ENCODE peak calls at places on chromosomes 7 and 10, in four cellular contexts. H is left ventricle myocardium inferior, A is MM.1S, D is pancreas. B is an unnamed sample. For H3K36me3, the result is how much of the 10 kb centered on the place peaks cover.

GRCh38 chr7:130273081-130273699 is 6.5 kb downstream of the CPA2 start:
- DNase-seq in H (no peak), A (no peak), D (peak), B (no peak)

GRCh38 chr10:11586170-11586569 is 25.3 kb downstream of the USP6NL start:
- DNase-seq in H (no peak), A (no peak), D (no peak), B (no peak)

GRCh38 chr7:139855498-139856270 is 26.6 kb downstream of the TBXAS1 start:
- DNase-seq in H (no peak), A (peak), D (peak), B (no peak)

GRCh38 chr10:12981570-12981969 is 19.9 kb downstream of the CCDC3 start:
- DNase-seq in H (no peak), A (no peak), D (no peak), B (peak)

GRCh38 chr10:133216776-133217175 is 13.2 kb upstream of the UTF1 start:
- DNase-seq in H (no peak), A (no peak), D (no peak), B (no peak)

GRCh38 chr7:155418941-155419755 is 38.8 kb upstream of the EN2 start:
- DNase-seq in H (no peak), A (no peak), D (no peak), B (no peak)

GRCh38 chr10:116536810-116537209 is 8.9 kb upstream of the PNLIP start:
- DNase-seq in H (no peak), A (no peak), D (no peak), B (no peak)

GRCh38 chr10:131437556-131438465 is 126.3 kb upstream of the TCERG1L start:
- DNase-seq in H (no peak), A (no peak), D (no peak), B (no peak)

GRCh38 chr10:78684954-78685353 is 383.8 kb upstream of the ZMIZ1 start:
- DNase-seq in H (no peak), A (no peak), D (no peak), B (no peak)

GRCh38 chr10:100598166-100598565 is 62.4 kb downstream of the HIF1AN start:
- DNase-seq in H (no peak), A (no peak), D (no peak), B (no peak)

GRCh38 chr7:2069472-2069860 is 163.3 kb downstream of the MAD1L1 start:
- DNase-seq in H (no peak), A (no peak), D (no peak), B (peak)

GRCh38 chr10:12631787-12632562 is 282.6 kb downstream of the CAMK1D start:
- DNase-seq in H (no peak), A (no peak), D (no peak), B (no peak)

GRCh38 chr10:29974773-29975172 is 84.6 kb downstream of the JCAD start:
- DNase-seq in H (no peak), A (no peak), D (no peak), B (no peak)

GRCh38 chr10:72702868-72703581 is 11.1 kb downstream of the MCU start:
- DNase-seq in H (no peak), A (peak), D (no peak), B (no peak)

GRCh38 chr7:46900312-46901263 is 681.3 kb downstream of the TNS3 start:
- DNase-seq in H (peak), A (no peak), D (no peak), B (no peak)

GRCh38 chr10:4051408-4052151 is 266.6 kb upstream of the KLF6 start:
- DNase-seq in H (no peak), A (no peak), D (no peak), B (no peak)

GRCh38 chr10:131722525-131723264 is 178.1 kb upstream of the PPP2R2D start:
- DNase-seq in H (no peak), A (no peak), D (no peak), B (no peak)

GRCh38 chr7:71824356-71824755 is 587.8 kb downstream of the CALN1 start:
- DNase-seq in H (no peak), A (no peak), D (no peak), B (peak)

GRCh38 chr7:140923358-140924006 is 1.2 kb downstream of the BRAF start:
- DNase-seq in H (no peak), A (no peak), D (peak), B (peak)

GRCh38 chr7:2022737-2023250 is 210.0 kb downstream of the MAD1L1 start:
- DNase-seq in H (no peak), A (no peak), D (no peak), B (no peak)

GRCh38 chr7:76300210-76300731 is 2.2 kb upstream of the HSPB1 start:
- DNase-seq in H (no peak), A (no peak), D (peak), B (peak)

GRCh38 chr10:103053659-103054581 is 135.8 kb downstream of the CNNM2 start:
- DNase-seq in H (peak), A (peak), D (peak), B (peak)

GRCh38 chr10:124291009-124291671 is 127.6 kb downstream of the OAT start:
- DNase-seq in H (peak), A (no peak), D (peak), B (no peak)

GRCh38 chr7:30893357-30893756 is 18.3 kb upstream of the AQP1 start:
- DNase-seq in H (peak), A (no peak), D (peak), B (peak)

GRCh38 chr10:88260329-88261051 is 322.6 kb downstream of the RNLS start:
- DNase-seq in H (no peak), A (peak), D (no peak), B (no peak)

GRCh38 chr10:98425511-98426352 is 10.8 kb upstream of the PYROXD2 start:
- DNase-seq in H (peak), A (peak), D (no peak), B (peak)

GRCh38 chr7:96832107-96832506 is 122.5 kb upstream of the SEM1 start:
- DNase-seq in H (no peak), A (no peak), D (no peak), B (no peak)

GRCh38 chr10:30992671-30993070 is 39.0 kb downstream of the ZNF438 start:
- DNase-seq in H (no peak), A (no peak), D (no peak), B (no peak)

GRCh38 chr10:33046792-33047191 is 88.8 kb upstream of the ITGB1 start:
- DNase-seq in H (no peak), A (no peak), D (no peak), B (no peak)

GRCh38 chr10:27479016-27479415 is 25.1 kb upstream of the RAB18 start:
- DNase-seq in H (no peak), A (no peak), D (no peak), B (no peak)

GRCh38 chr10:123996302-123996701 is 97.1 kb downstream of the CHST15 start:
- DNase-seq in H (no peak), A (no peak), D (no peak), B (no peak)

GRCh38 chr7:157587487-157588270 is 250.9 kb downstream of the DNAJB6 start:
- DNase-seq in H (no peak), A (no peak), D (no peak), B (no peak)

GRCh38 chr10:60465801-60466200 is 76.1 kb upstream of the ANK3 start:
- DNase-seq in H (no peak), A (no peak), D (no peak), B (peak)

GRCh38 chr7:36283711-36284130 is 105.9 kb upstream of the ANLN start:
- DNase-seq in H (peak), A (no peak), D (peak), B (no peak)

GRCh38 chr7:66894463-66895080 is 26.5 kb upstream of the TMEM248 start:
- DNase-seq in H (no peak), A (no peak), D (no peak), B (peak)

GRCh38 chr10:17805921-17806577 is 3.1 kb upstream of the MRC1 start:
- DNase-seq in H (no peak), A (no peak), D (no peak), B (no peak)

GRCh38 chr10:77318739-77319138 is 318.9 kb downstream of the KCNMA1 start:
- DNase-seq in H (no peak), A (no peak), D (no peak), B (no peak)

GRCh38 chr7:43628431-43628830 is 45.5 kb downstream of the STK17A start:
- DNase-seq in H (no peak), A (no peak), D (no peak), B (no peak)
- H3K36me3 ChIP-seq in H (half or more), A (under half), D (under half), B (half or more)

GRCh38 chr10:73819513-73820093 is 8.2 kb upstream of the NDST2 start:
- DNase-seq in H (peak), A (no peak), D (peak), B (peak)
- TF ChIP-seq CTCF in H (no peak), A (no peak), D (no peak), B (peak)

DNA sequence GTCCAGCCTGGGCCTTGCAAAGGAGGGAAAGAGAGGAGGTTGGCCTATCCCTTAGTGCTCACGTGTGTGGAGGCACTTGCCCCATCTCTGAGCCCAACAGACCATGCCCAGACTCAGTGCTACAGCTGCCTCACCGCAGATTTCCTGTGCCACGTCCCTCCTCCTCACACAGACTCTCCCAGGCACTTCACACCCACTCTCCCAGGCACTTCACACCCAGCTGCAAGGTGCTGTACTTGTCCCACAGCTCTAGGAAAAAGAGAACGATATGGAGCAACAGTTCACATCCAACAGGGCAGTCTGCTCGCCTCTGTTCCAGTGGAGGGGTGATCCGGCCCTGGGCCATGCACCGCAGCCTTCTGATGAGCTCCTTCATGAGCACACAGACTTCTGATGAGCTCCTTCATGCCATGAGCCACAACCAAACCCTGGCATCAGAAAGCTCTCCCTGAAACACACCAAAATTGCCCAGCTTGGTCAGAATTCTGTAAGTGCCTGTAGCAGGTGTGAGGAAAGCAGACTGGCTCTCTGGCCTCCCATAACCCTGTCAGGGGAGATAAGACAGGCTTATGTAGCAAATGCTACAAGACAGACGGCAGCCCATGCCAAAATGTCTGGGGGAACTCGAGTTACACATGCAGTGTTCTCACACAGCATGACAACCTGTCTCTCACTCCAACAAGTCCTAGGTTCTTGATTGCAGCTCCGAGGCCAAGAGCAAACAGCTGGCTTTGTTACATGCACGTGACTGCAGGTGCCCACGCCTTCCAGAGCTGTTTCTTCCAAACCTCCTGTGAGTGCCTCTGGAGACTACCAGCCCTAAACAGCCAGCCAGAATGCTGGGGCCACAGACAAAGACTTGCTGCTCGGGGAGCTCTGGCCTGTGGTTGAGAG is 348.5 kb downstream of the GRID1 start:
- DNase-seq in H (peak), A (peak), D (peak), B (no peak)
- H3K4me3 ChIP-seq in H (no peak), A (no peak), D (no peak), B (no peak)

DNA sequence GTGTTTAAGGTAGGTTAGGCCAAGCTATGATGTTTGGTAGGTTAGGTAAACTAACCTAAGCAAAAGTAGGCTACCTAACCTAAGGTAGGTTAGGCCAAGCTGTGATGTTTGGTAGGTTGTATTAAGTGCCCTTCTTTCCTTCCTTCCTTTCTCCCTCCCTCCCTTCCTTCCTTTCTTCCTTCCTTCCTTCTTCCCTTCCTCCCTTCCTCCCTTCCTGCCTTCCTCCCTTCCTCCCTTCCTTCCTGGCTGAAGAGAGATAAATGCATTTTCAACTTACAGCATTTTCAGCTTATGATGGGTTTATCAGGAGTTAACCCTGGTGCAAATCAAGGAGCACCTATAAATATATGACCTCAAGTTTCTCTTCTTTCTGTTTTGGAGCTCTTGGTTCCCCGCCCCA is 56.2 kb downstream of the SND1 start:
- DNase-seq in H (no peak), A (no peak), D (no peak), B (no peak)
- H3K36me3 ChIP-seq in H (half or more), A (half or more), D (under half), B (under half)

DNA sequence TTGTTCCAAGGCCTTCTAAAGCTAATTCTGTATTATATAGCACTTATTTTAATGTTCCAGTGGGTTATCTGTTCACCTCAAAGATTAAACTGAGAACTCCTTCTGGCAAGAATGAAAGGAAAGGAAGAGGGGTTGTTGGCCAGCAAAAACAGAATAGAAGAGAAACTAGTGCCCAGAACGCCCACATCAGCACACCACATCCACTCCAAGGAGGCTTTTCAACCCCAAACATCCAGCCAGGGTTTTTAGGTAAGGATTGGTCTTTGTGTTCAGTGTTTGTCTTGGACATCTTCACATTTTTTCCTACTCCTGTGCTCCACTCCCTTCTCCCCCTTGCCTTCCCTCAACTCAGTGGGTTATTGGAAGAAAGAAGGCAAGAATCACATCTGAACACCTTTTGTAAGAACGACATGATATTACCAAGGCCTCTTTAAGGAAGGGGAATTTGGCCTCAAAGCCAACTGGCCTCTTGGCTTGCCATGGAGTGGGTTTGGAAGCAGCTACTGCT is 55.8 kb downstream of the BICC1 start:
- DNase-seq in H (no peak), A (no peak), D (no peak), B (no peak)
- TF ChIP-seq CTCF in H (no peak), A (no peak), D (no peak), B (no peak)

GRCh38 chr7:105132335-105132734 is 118.3 kb downstream of the KMT2E start:
- DNase-seq in H (no peak), A (no peak), D (no peak), B (no peak)
- H3K4me3 ChIP-seq in H (no peak), A (no peak), D (no peak), B (no peak)

GRCh38 chr10:68735119-68735518 is 14.1 kb downstream of the CCAR1 start:
- DNase-seq in H (no peak), A (no peak), D (no peak), B (no peak)

GRCh38 chr10:68732651-68733050 is 11.6 kb downstream of the CCAR1 start:
- DNase-seq in H (no peak), A (no peak), D (no peak), B (no peak)

GRCh38 chr10:68734349-68734748 is 13.3 kb downstream of the CCAR1 start:
- DNase-seq in H (no peak), A (no peak), D (no peak), B (no peak)
- H3K36me3 ChIP-seq in H (half or more), A (under half), D (half or more), B (half or more)

GRCh38 chr10:110612073-110612472 is 32.1 kb upstream of the RBM20 start:
- DNase-seq in H (no peak), A (peak), D (no peak), B (no peak)

GRCh38 chr10:110610308-110610774 is 33.8 kb upstream of the RBM20 start:
- DNase-seq in H (no peak), A (peak), D (peak), B (peak)

GRCh38 chr10:110609592-110609991 is 34.5 kb upstream of the RBM20 start:
- DNase-seq in H (no peak), A (no peak), D (no peak), B (no peak)

GRCh38 chr10:110612629-110613028 is 31.5 kb upstream of the RBM20 start:
- DNase-seq in H (no peak), A (peak), D (no peak), B (no peak)

DNA sequence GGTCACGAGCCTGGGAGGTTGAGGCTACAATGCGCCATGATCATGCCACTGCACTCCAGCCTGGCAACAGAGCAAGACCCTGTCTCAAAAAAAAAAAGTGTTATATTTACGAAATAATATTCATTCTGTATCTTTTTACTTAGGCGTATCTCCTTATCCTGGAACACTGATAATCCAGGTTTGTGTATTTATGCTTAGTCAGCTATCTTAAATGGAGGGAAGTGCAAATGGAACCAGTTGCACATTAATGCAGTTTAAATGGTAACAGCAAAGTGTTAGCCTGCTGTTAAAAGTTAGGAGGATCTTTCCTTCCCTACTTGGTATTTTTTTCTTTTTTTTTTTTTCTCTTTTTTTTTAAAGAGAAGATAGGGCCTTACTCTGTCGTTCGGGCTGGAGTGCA is 36.0 kb upstream of the RBM20 start:
- DNase-seq in H (no peak), A (no peak), D (no peak), B (no peak)
- TF ChIP-seq CTCF in H (no peak), A (no peak), D (no peak), B (no peak)

GRCh38 chr7:159032753-159033472 is 111.8 kb downstream of the VIPR2 start:
- DNase-seq in H (no peak), A (no peak), D (no peak), B (no peak)

GRCh38 chr7:159032310-159032709 is 112.4 kb downstream of the VIPR2 start:
- DNase-seq in H (no peak), A (no peak), D (no peak), B (no peak)

GRCh38 chr7:159030490-159031134 is 114.1 kb downstream of the VIPR2 start:
- DNase-seq in H (peak), A (peak), D (peak), B (peak)

GRCh38 chr7:159031750-159032149 is 112.9 kb downstream of the VIPR2 start:
- DNase-seq in H (no peak), A (no peak), D (no peak), B (no peak)

GRCh38 chr7:159031135-159031701 is 113.4 kb downstream of the VIPR2 start:
- DNase-seq in H (peak), A (no peak), D (no peak), B (no peak)
- H3K4me3 ChIP-seq in H (peak), A (peak), D (peak), B (peak)